ENCODE peak calls at places on chromosomes 5 and 9, in five cellular contexts. One of them, this sample, is unnamed.

GRCh38 chr9:95023217-95024003 is 294.1 kb downstream of the FANCC start:
- DNase-seq in HepG2: peak
- DNase-seq in A549: peak
- DNase-seq in K562: no peak
- DNase-seq in endothelial cell of umbilical vein: peak
- DNase-seq in this sample: no peak

GRCh38 chr9:133333011-133333410 is 3.0 kb downstream of the SURF6 start:
- DNase-seq in HepG2: no peak
- DNase-seq in A549: no peak
- DNase-seq in K562: no peak
- DNase-seq in endothelial cell of umbilical vein: no peak
- DNase-seq in this sample: peak

GRCh38 chr5:177593511-177593910 is 1.5 kb downstream of the TMED9 start:
- DNase-seq in K562: no peak
- DNase-seq in HepG2: no peak
- DNase-seq in A549: no peak
- DNase-seq in endothelial cell of umbilical vein: no peak
- DNase-seq in this sample: no peak

GRCh38 chr9:16329699-16330113 is 540.8 kb downstream of the BNC2 start:
- DNase-seq in endothelial cell of umbilical vein: no peak
- DNase-seq in HepG2: no peak
- DNase-seq in A549: no peak
- DNase-seq in K562: no peak
- DNase-seq in this sample: no peak

GRCh38 chr9:127968046-127968445 is 12.7 kb downstream of the EEIG1 start:
- DNase-seq in A549: peak
- DNase-seq in K562: no peak
- DNase-seq in HepG2: no peak
- DNase-seq in endothelial cell of umbilical vein: peak
- DNase-seq in this sample: peak

GRCh38 chr9:112750767-112751058 is 153 bp downstream of the SNX30 start:
- DNase-seq in A549: no peak
- DNase-seq in endothelial cell of umbilical vein: no peak
- DNase-seq in HepG2: no peak
- DNase-seq in K562: no peak
- DNase-seq in this sample: no peak

GRCh38 chr9:116697341-116697740 is 10.2 kb downstream of the TRIM32 start:
- DNase-seq in A549: no peak
- DNase-seq in K562: no peak
- DNase-seq in HepG2: no peak
- DNase-seq in endothelial cell of umbilical vein: no peak
- DNase-seq in this sample: no peak

GRCh38 chr5:57539281-57539701 is 56.7 kb upstream of the ACTBL2 start:
- DNase-seq in A549: no peak
- DNase-seq in endothelial cell of umbilical vein: no peak
- DNase-seq in K562: no peak
- DNase-seq in HepG2: no peak
- DNase-seq in this sample: no peak

GRCh38 chr5:34586117-34586885 is 69.8 kb upstream of the RAI14 start:
- DNase-seq in endothelial cell of umbilical vein: peak
- DNase-seq in HepG2: peak
- DNase-seq in A549: peak
- DNase-seq in K562: peak
- DNase-seq in this sample: peak

GRCh38 chr5:168360521-168361285 is 69.3 kb downstream of the WWC1 start:
- DNase-seq in A549: no peak
- DNase-seq in HepG2: no peak
- DNase-seq in endothelial cell of umbilical vein: no peak
- DNase-seq in K562: no peak
- DNase-seq in this sample: no peak

GRCh38 chr9:17280350-17281012 is 145.6 kb downstream of the CNTLN start:
- DNase-seq in HepG2: no peak
- DNase-seq in A549: no peak
- DNase-seq in K562: no peak
- DNase-seq in endothelial cell of umbilical vein: no peak
- DNase-seq in this sample: no peak

GRCh38 chr5:101716941-101717340 is 579.1 kb downstream of the SLCO4C1 start:
- DNase-seq in HepG2: no peak
- DNase-seq in K562: no peak
- DNase-seq in endothelial cell of umbilical vein: no peak
- DNase-seq in A549: no peak
- DNase-seq in this sample: no peak

GRCh38 chr5:125219710-125220109 is 473.3 kb upstream of the ZNF608 start:
- DNase-seq in HepG2: no peak
- DNase-seq in A549: no peak
- DNase-seq in endothelial cell of umbilical vein: no peak
- DNase-seq in K562: no peak
- DNase-seq in this sample: no peak

GRCh38 chr5:65479527-65479926 is 2.2 kb downstream of the ADAMTS6 start:
- DNase-seq in A549: no peak
- DNase-seq in K562: no peak
- DNase-seq in HepG2: no peak
- DNase-seq in endothelial cell of umbilical vein: peak
- DNase-seq in this sample: no peak

GRCh38 chr5:132364319-132364718 is 5.2 kb upstream of the SLC22A5 start:
- DNase-seq in A549: peak
- DNase-seq in K562: no peak
- DNase-seq in HepG2: no peak
- DNase-seq in endothelial cell of umbilical vein: no peak
- DNase-seq in this sample: peak

GRCh38 chr9:95018099-95018927 is 291.8 kb downstream of the AOPEP start:
- DNase-seq in HepG2: peak
- DNase-seq in A549: peak
- DNase-seq in K562: peak
- DNase-seq in endothelial cell of umbilical vein: peak
- DNase-seq in this sample: no peak

GRCh38 chr9:13014484-13014883 is 239.7 kb downstream of the LURAP1L start:
- DNase-seq in endothelial cell of umbilical vein: peak
- DNase-seq in K562: no peak
- DNase-seq in HepG2: no peak
- DNase-seq in A549: no peak
- DNase-seq in this sample: no peak

GRCh38 chr9:117772960-117773359 is 68.8 kb downstream of the TLR4 start:
- DNase-seq in A549: no peak
- DNase-seq in HepG2: no peak
- DNase-seq in endothelial cell of umbilical vein: peak
- DNase-seq in K562: no peak
- DNase-seq in this sample: peak

GRCh38 chr5:148849461-148849860 is 23.1 kb downstream of the ADRB2 start:
- DNase-seq in HepG2: no peak
- DNase-seq in endothelial cell of umbilical vein: no peak
- DNase-seq in K562: no peak
- DNase-seq in A549: no peak
- DNase-seq in this sample: no peak

GRCh38 chr9:110015759-110016158 is 192.2 kb downstream of the C9orf152 start:
- DNase-seq in K562: no peak
- DNase-seq in A549: peak
- DNase-seq in endothelial cell of umbilical vein: peak
- DNase-seq in HepG2: no peak
- DNase-seq in this sample: peak

GRCh38 chr5:9056046-9056445 is 489.8 kb downstream of the SEMA5A start:
- DNase-seq in HepG2: no peak
- DNase-seq in A549: no peak
- DNase-seq in K562: no peak
- DNase-seq in endothelial cell of umbilical vein: no peak
- DNase-seq in this sample: no peak

GRCh38 chr9:105967798-105968197 is 273.5 kb downstream of the TMEM38B start:
- DNase-seq in HepG2: no peak
- DNase-seq in endothelial cell of umbilical vein: no peak
- DNase-seq in K562: no peak
- DNase-seq in A549: no peak
- DNase-seq in this sample: no peak

GRCh38 chr5:64869419-64869818 is 100.7 kb downstream of the CWC27 start:
- DNase-seq in endothelial cell of umbilical vein: peak
- DNase-seq in HepG2: no peak
- DNase-seq in A549: peak
- DNase-seq in K562: peak
- DNase-seq in this sample: no peak

GRCh38 chr9:75265525-75265972 is 177.2 kb downstream of the OSTF1 start:
- DNase-seq in endothelial cell of umbilical vein: peak
- DNase-seq in HepG2: peak
- DNase-seq in K562: peak
- DNase-seq in A549: peak
- DNase-seq in this sample: peak

GRCh38 chr9:96603305-96604004 is 16.2 kb downstream of the CDC14B start:
- DNase-seq in K562: no peak
- DNase-seq in endothelial cell of umbilical vein: no peak
- DNase-seq in HepG2: no peak
- DNase-seq in A549: no peak
- DNase-seq in this sample: no peak

GRCh38 chr5:40678021-40678939 is 1.4 kb upstream of the PTGER4 start:
- DNase-seq in A549: no peak
- DNase-seq in K562: no peak
- DNase-seq in HepG2: no peak
- DNase-seq in endothelial cell of umbilical vein: peak
- DNase-seq in this sample: peak

GRCh38 chr5:40680741-40681350 is 1.1 kb downstream of the PTGER4 start:
- DNase-seq in endothelial cell of umbilical vein: peak
- DNase-seq in A549: no peak
- DNase-seq in K562: no peak
- DNase-seq in HepG2: no peak
- DNase-seq in this sample: peak

GRCh38 chr5:40679998-40680681 is 425 bp downstream of the PTGER4 start:
- DNase-seq in HepG2: no peak
- DNase-seq in endothelial cell of umbilical vein: no peak
- DNase-seq in K562: no peak
- DNase-seq in A549: no peak
- DNase-seq in this sample: peak

GRCh38 chr5:40677456-40677855 is 2.3 kb upstream of the PTGER4 start:
- DNase-seq in endothelial cell of umbilical vein: no peak
- DNase-seq in HepG2: no peak
- DNase-seq in K562: no peak
- DNase-seq in A549: no peak
- DNase-seq in this sample: no peak

GRCh38 chr5:40679071-40679997 is at the start of gene PTGER4:
- DNase-seq in HepG2: peak
- DNase-seq in K562: peak
- DNase-seq in A549: peak
- DNase-seq in endothelial cell of umbilical vein: peak
- DNase-seq in this sample: peak
- H3K4me3 ChIP-seq in HepG2: peak
- H3K4me3 ChIP-seq in K562: peak
- H3K4me3 ChIP-seq in A549: peak
- H3K4me3 ChIP-seq in endothelial cell of umbilical vein: peak
- H3K4me3 ChIP-seq in this sample: peak

DNA sequence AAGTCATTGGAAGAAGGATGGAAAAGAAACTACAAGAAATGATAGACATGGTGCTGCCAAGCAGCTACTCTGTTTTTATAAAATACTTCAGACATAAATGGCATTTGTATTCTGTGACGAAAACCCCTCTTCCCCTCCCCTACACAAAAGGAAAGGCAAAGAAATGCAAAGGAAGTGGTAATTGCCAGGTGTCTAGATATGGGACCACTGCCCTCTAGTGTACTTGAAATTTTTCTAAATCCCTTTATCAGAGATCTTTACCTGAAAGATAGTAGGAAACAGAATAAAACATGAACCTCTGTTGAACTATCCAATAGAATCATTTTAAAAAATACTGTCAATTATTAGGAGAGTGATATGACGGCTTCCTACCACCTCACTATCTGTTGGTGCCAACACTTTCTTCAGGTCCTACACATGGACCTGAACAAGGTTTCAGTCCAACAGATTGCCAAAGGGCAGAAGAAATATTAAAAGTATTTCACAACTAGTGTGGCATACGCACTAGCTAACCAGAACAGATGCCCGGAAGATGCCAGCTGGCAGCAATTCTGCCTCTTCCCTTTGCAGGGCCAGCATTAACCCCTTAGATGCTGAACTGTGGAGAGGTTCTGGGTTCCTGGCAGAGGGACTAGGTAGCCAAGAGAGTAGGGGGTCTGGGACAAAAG is 104.1 kb downstream of the TSSK1B start:
- DNase-seq in K562: peak
- DNase-seq in endothelial cell of umbilical vein: peak
- DNase-seq in A549: peak
- DNase-seq in HepG2: peak
- DNase-seq in this sample: peak
- TF ChIP-seq MAX in K562: no peak
- TF ChIP-seq MAX in endothelial cell of umbilical vein: no peak
- TF ChIP-seq MAX in A549: no peak
- TF ChIP-seq MAX in HepG2: no peak
- TF ChIP-seq MAX in this sample: no peak

DNA sequence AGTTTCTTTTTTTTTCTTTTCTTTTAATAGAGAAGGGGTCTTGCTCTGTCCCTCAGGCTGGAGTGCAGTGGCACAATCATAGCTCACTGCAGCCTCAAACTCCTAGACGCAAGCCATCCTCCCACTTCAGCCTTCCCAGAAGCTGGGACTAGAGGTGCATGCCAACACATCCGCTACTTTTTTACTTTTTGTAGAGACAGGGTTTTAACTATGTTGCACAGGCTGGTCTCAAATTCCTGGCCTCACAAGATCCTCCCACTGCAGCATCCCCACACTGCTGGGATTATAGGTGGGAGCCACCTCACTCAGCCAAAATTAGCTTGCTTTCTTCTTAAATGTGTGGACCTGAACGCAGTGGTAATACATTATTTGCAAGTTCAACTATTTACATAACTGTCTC is 66.1 kb downstream of the SERINC5 start:
- DNase-seq in K562: no peak
- DNase-seq in HepG2: no peak
- DNase-seq in endothelial cell of umbilical vein: no peak
- DNase-seq in A549: no peak
- DNase-seq in this sample: no peak
- TF ChIP-seq MYC in K562: no peak
- TF ChIP-seq MYC in HepG2: no peak
- TF ChIP-seq MYC in endothelial cell of umbilical vein: no peak
- TF ChIP-seq MYC in A549: no peak
- TF ChIP-seq MYC in this sample: no peak

GRCh38 chr5:43193952-43194321 is 1.9 kb downstream of the NIM1K start:
- DNase-seq in K562: no peak
- DNase-seq in A549: no peak
- DNase-seq in HepG2: no peak
- DNase-seq in endothelial cell of umbilical vein: no peak
- DNase-seq in this sample: no peak

GRCh38 chr5:43193171-43193951 is 1.3 kb downstream of the NIM1K start:
- DNase-seq in A549: peak
- DNase-seq in HepG2: peak
- DNase-seq in endothelial cell of umbilical vein: peak
- DNase-seq in K562: peak
- DNase-seq in this sample: peak

GRCh38 chr5:43195670-43196265 is 3.7 kb downstream of the NIM1K start:
- DNase-seq in endothelial cell of umbilical vein: no peak
- DNase-seq in K562: no peak
- DNase-seq in HepG2: no peak
- DNase-seq in A549: no peak
- DNase-seq in this sample: no peak

GRCh38 chr5:43202380-43202779 is 10.4 kb downstream of the NIM1K start:
- DNase-seq in K562: no peak
- DNase-seq in A549: no peak
- DNase-seq in HepG2: no peak
- DNase-seq in endothelial cell of umbilical vein: no peak
- DNase-seq in this sample: no peak

DNA sequence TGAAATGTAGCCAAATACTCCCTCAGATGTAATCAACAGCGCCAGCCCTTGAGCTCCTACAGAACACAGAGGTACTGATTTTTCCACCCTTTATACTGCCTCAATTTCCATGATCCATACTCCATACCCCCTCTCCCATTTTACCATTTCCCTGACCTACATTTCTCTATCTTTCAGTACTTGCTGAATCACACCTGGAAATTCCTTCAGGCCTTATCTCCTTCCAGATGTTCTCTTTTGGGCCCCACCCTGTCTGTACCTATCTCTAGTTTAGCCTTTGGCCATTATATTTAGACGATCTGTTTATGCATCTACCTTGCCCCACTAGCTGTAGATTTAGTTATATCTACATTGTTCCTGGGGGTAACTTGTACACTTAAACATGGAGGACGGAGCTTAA is 5.5 kb downstream of the NIM1K start:
- DNase-seq in K562: peak
- DNase-seq in endothelial cell of umbilical vein: no peak
- DNase-seq in HepG2: no peak
- DNase-seq in A549: no peak
- DNase-seq in this sample: no peak
- H3K4me3 ChIP-seq in K562: no peak
- H3K4me3 ChIP-seq in endothelial cell of umbilical vein: no peak
- H3K4me3 ChIP-seq in HepG2: no peak
- H3K4me3 ChIP-seq in A549: no peak
- H3K4me3 ChIP-seq in this sample: no peak